ENCODE peak calls at places on chromosomes 6 and 20, in ten cellular contexts. P, S, L, B, C, Y, H, K, Q and R are unnamed samples.

GRCh38 chr6:89145461-89145961 is 344 bp upstream of the PM20D2 start:
- DNase-seq in P (no peak), S (peak; percentile 46), L (no peak), B (peak; percentile 15), C (no peak), Y (peak; percentile 46), H (no peak), K (peak; percentile 18), Q (peak; percentile 39), R (no peak)

GRCh38 chr6:147205690-147206600 is 1.7 kb downstream of the STXBP5 start:
- DNase-seq in P (no peak), S (peak; percentile 41), L (no peak), B (peak; percentile 5), C (no peak), Y (peak; percentile 69), H (no peak), K (no peak), Q (peak; percentile 71), R (no peak)

GRCh38 chr20:47146703-47147102 is 209.8 kb downstream of the ZMYND8 start:
- DNase-seq in P (no peak), S (no peak), L (no peak), B (peak; percentile 73), C (no peak), Y (peak; percentile 39), H (peak; percentile 34), K (no peak), Q (peak; percentile 64), R (no peak)

GRCh38 chr6:160995271-160995670 is 3.7 kb downstream of the MAP3K4 start:
- DNase-seq in P (no peak), S (no peak), L (no peak), B (no peak), C (no peak), Y (no peak), H (no peak), K (no peak), Q (peak; percentile 21), R (no peak)

GRCh38 chr6:167925011-167925410 is 72.5 kb upstream of the KIF25 start:
- DNase-seq in P (no peak), S (no peak), L (no peak), B (peak; percentile 51), C (no peak), Y (peak; percentile 12), H (peak; percentile 26), K (no peak), Q (peak; percentile 88), R (no peak)

GRCh38 chr20:16111853-16112412 is 461.3 kb downstream of the KIF16B start:
- DNase-seq in P (no peak), S (no peak), L (no peak), B (no peak), C (no peak), Y (no peak), H (no peak), K (no peak), Q (no peak), R (no peak)

GRCh38 chr20:3446779-3447178 is 24.0 kb upstream of the ATRN start:
- DNase-seq in P (no peak), S (no peak), L (no peak), B (no peak), C (no peak), Y (no peak), H (no peak), K (no peak), Q (no peak), R (no peak)

GRCh38 chr20:32534661-32535240 is 50.4 kb downstream of the NOL4L start:
- DNase-seq in P (peak; percentile 75), S (no peak), L (no peak), B (no peak), C (no peak), Y (no peak), H (no peak), K (no peak), Q (no peak), R (no peak)

GRCh38 chr6:56752009-56752408 is 109.3 kb upstream of the DST start:
- DNase-seq in P (no peak), S (no peak), L (no peak), B (peak; percentile 77), C (no peak), Y (peak; percentile 47), H (no peak), K (no peak), Q (peak; percentile 65), R (no peak)

GRCh38 chr6:14758421-14759043 is 487.3 kb upstream of the JARID2 start:
- DNase-seq in P (no peak), S (no peak), L (no peak), B (peak; percentile 30), C (no peak), Y (no peak), H (no peak), K (no peak), Q (peak; percentile 92), R (no peak)

GRCh38 chr20:40442181-40442963 is 246.7 kb downstream of the MAFB start:
- DNase-seq in P (no peak), S (peak; percentile 30), L (no peak), B (no peak), C (no peak), Y (peak; percentile 31), H (no peak), K (peak; percentile 5), Q (no peak), R (no peak)

GRCh38 chr6:11225990-11226389 is 6.5 kb downstream of the NEDD9 start:
- DNase-seq in P (no peak), S (no peak), L (no peak), B (no peak), C (no peak), Y (no peak), H (no peak), K (no peak), Q (no peak), R (no peak)

GRCh38 chr20:58461899-58462298 is 53.3 kb downstream of the APCDD1L start:
- DNase-seq in P (no peak), S (no peak), L (no peak), B (no peak), C (no peak), Y (no peak), H (no peak), K (no peak), Q (peak; percentile 95), R (no peak)

GRCh38 chr6:27812078-27812804 is 100.0 kb downstream of the OR2B2 start:
- DNase-seq in P (no peak), S (no peak), L (no peak), B (no peak), C (no peak), Y (no peak), H (no peak), K (no peak), Q (no peak), R (no peak)

DNA sequence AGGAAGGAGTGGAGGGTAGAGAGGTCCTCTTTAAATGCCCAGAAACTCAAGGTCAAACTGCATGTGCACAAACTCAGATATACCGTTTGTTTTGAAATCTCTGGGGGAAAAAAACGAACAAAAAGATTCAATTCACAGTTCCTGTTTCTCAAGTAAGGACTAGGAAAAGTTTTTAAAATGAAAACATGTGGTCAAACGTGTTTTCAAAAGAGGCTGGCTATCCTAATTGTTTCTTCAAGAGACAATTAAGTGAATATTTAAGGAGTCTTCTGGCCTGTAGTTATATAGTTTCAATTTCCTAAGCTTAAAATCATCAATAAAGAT is 3.1 kb downstream of the RSPO3 start:
- DNase-seq in P (no peak), S (no peak), L (no peak), B (no peak), C (no peak), Y (no peak), H (no peak), K (no peak), Q (no peak), R (no peak)
- TF ChIP-seq CTCF in P (no peak), S (no peak), L (no peak), B (no peak), C (no peak), Y (no peak), H (no peak), K (no peak), Q (no peak), R (no peak)

DNA sequence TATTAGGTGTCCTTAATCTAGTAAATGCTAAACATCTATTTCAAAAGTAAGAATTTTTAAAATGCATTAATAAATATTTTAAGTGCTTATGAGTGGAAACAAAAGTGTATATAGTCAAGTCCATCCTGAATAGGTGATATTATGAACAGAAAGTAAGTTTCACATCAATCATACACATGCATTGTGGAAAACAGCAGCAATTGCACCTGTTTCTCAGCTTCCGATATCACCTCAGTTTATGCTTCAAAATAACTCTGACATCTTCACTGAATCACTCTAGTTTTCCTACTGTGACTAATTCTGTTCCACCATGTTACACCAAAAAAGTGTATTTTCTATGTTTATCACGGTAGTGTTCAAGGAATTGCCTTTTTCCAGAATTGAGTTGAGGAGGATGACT is 172.6 kb upstream of the MANEA start:
- DNase-seq in P (no peak), S (no peak), L (no peak), B (no peak), C (no peak), Y (no peak), H (no peak), K (no peak), Q (no peak), R (no peak)
- H3K4me3 ChIP-seq in P (no peak overlapping the region), S (no peak overlapping the region), L (no peak overlapping the region), B (no peak overlapping the region), C (no peak overlapping the region), Y (no peak overlapping the region), H (no peak overlapping the region), K (no peak overlapping the region), Q (no peak overlapping the region), R (no peak overlapping the region)

GRCh38 chr6:36229223-36229622 is 32.7 kb downstream of the BRPF3 start:
- DNase-seq in P (no peak), S (no peak), L (no peak), B (no peak), C (no peak), Y (no peak), H (no peak), K (no peak), Q (no peak), R (no peak)
- TF ChIP-seq CTCF in P (no peak), S (no peak), L (no peak), B (no peak), C (no peak), Y (no peak), H (no peak), K (no peak), Q (no peak), R (no peak)

DNA sequence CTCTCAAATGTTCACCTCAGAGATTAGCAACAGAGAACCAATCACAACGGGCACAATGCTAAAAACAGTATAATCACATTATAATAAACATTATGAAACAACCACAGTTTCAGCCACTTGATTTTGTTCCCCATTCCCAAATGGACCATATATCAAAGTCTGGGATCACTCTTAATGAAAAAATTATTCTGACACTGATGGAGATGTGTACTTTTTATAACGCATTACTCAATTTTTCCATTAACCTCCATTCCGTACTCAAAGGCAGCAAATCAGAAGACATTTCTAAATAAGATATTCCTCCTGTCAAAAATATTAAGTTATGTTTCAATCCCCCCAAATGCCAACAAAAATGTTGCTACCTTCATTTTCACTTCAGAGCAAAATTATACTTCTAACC is 2.8 kb downstream of the CPNE1 start:
- DNase-seq in P (no peak), S (no peak), L (no peak), B (no peak), C (no peak), Y (no peak), H (no peak), K (no peak), Q (no peak), R (no peak)
- H3K4me3 ChIP-seq in P (peak overlapping the region; percentile 11), S (peak overlapping the region; percentile 83), L (peak overlapping the region; percentile 96), B (peak overlapping the region; percentile 4), C (no peak overlapping the region), Y (peak overlapping the region; percentile 50), H (peak overlapping the region; percentile 99), K (peak overlapping the region; percentile 91), Q (peak overlapping the region; percentile 87), R (peak overlapping the region; percentile 67)